ENCODE peak calls at places on chromosomes 4 and X, in ten cellular contexts. F is mesenchymal stem cell; H is mesendoderm; V is transverse colon; G is CD4-positive, alpha-beta T cell; K is OCI-LY7; U is SJCRH30; N is stomach; Q is A549; E is CD4-positive, alpha-beta memory T cell. R is an unnamed sample.

GRCh38 chrX:10011261-10011931 is 44.2 kb downstream of the CLDN34 start:
- DNase-seq in F (peak; percentile 73), H (peak; percentile 57), V (no peak), G (no peak), K (no peak), U (no peak), N (no peak), Q (no peak), E (no peak), R (no peak)

GRCh38 chr4:16915956-16916355 is 17.5 kb upstream of the LDB2 start:
- DNase-seq in F (no peak), H (no peak), V (no peak), G (no peak), K (no peak), U (no peak), N (no peak), Q (no peak), E (no peak), R (no peak)

GRCh38 chr4:82284858-82285805 is 88.7 kb downstream of the HNRNPD start:
- DNase-seq in F (peak; percentile 99), H (peak; percentile 100), V (peak; percentile 99), G (peak; percentile 98), K (peak; percentile 99), U (peak; percentile 100), N (peak; percentile 99), Q (peak; percentile 98), E (peak; percentile 99), R (peak; percentile 96)

GRCh38 chr4:3682236-3683076 is 83.7 kb upstream of the ADRA2C start:
- DNase-seq in F (no peak), H (no peak), V (no peak), G (no peak), K (no peak), U (no peak), N (no peak), Q (no peak), E (no peak), R (no peak)

GRCh38 chr4:6198768-6199343 is 1.5 kb downstream of the JAKMIP1 start:
- DNase-seq in F (peak; percentile 2), H (peak; percentile 96), V (no peak), G (no peak), K (no peak), U (no peak), N (no peak), Q (peak; percentile 9), E (peak; percentile 21), R (no peak)

GRCh38 chr4:81605278-81605677 is 133.6 kb upstream of the RASGEF1B start:
- DNase-seq in F (no peak), H (peak; percentile 70), V (no peak), G (no peak), K (peak; percentile 57), U (no peak), N (no peak), Q (no peak), E (no peak), R (no peak)

GRCh38 chr4:135434936-135435335 is 1233.3 kb upstream of the PABPC4L start:
- DNase-seq in F (peak; percentile 59), H (no peak), V (no peak), G (no peak), K (no peak), U (no peak), N (no peak), Q (no peak), E (no peak), R (peak; percentile 1)

GRCh38 chr4:53622739-53623151 is 31.5 kb upstream of the LNX1 start:
- DNase-seq in F (peak; percentile 87), H (no peak), V (no peak), G (no peak), K (no peak), U (no peak), N (no peak), Q (no peak), E (no peak), R (peak; percentile 49)

GRCh38 chr4:107718351-107718965 is 1.6 kb downstream of the PAPSS1 start:
- DNase-seq in F (peak; percentile 19), H (no peak), V (no peak), G (no peak), K (peak; percentile 65), U (no peak), N (no peak), Q (no peak), E (no peak), R (no peak)

GRCh38 chr4:137627938-137628460 is 95.7 kb upstream of the PCDH18 start:
- DNase-seq in F (no peak), H (no peak), V (no peak), G (no peak), K (no peak), U (no peak), N (no peak), Q (no peak), E (no peak), R (no peak)

GRCh38 chr4:84573738-84574720 is 8.9 kb upstream of the CDS1 start:
- DNase-seq in F (no peak), H (peak; percentile 42), V (no peak), G (no peak), K (no peak), U (no peak), N (no peak), Q (peak; percentile 36), E (no peak), R (no peak)

GRCh38 chr4:83708500-83709175 is 172.7 kb downstream of the GPAT3 start:
- DNase-seq in F (no peak), H (no peak), V (no peak), G (no peak), K (no peak), U (no peak), N (no peak), Q (no peak), E (no peak), R (no peak)

GRCh38 chrX:107776649-107777535 is 641 bp upstream of the NCBP2L start:
- DNase-seq in F (peak; percentile 91), H (peak; percentile 94), V (peak; percentile 80), G (peak; percentile 77), K (peak; percentile 83), U (peak; percentile 82), N (peak; percentile 84), Q (peak; percentile 88), E (peak; percentile 83), R (peak; percentile 65)

GRCh38 chrX:116379854-116380253 is 56.6 kb upstream of the SLC6A14 start:
- DNase-seq in F (no peak), H (no peak), V (no peak), G (no peak), K (no peak), U (no peak), N (no peak), Q (no peak), E (no peak), R (peak; percentile 52)

GRCh38 chr4:5921074-5921473 is 28.2 kb upstream of the CRMP1 start:
- DNase-seq in F (no peak), H (no peak), V (no peak), G (no peak), K (no peak), U (peak; percentile 50), N (no peak), Q (no peak), E (no peak), R (no peak)

GRCh38 chrX:119606508-119607389 is 525 bp upstream of the NKRF start:
- DNase-seq in F (no peak), H (no peak), V (no peak), G (no peak), K (no peak), U (no peak), N (no peak), Q (no peak), E (no peak), R (no peak)

GRCh38 chr4:185108669-185109068 is 34.4 kb upstream of the SLC25A4 start:
- DNase-seq in F (no peak), H (no peak), V (no peak), G (no peak), K (no peak), U (no peak), N (peak; percentile 50), Q (no peak), E (no peak), R (no peak)

GRCh38 chr4:11542952-11543351 is 114.3 kb upstream of the HS3ST1 start:
- DNase-seq in F (no peak), H (no peak), V (no peak), G (no peak), K (no peak), U (no peak), N (no peak), Q (no peak), E (no peak), R (peak; percentile 17)

DNA sequence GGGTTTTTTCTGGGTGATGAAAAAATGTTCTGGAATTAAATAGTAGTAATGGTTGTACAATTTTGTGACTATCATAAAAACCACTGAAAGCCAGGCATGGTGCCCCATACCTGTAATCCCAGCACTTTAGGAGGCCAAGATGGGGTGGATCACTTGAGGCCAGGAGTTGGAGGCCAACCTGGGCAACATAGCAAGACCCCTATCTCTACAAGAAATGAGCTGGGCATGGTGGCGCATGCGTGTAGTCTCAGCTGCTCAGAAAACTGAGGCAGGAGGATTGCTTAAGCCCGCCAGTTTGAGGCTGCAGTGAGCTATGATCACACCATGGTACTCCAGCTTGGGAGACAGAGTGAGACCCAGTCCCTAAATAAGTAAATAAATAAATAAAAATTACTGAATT is 58.3 kb upstream of the TMEM131L start:
- DNase-seq in F (no peak), H (no peak), V (no peak), G (no peak), K (no peak), U (no peak), N (no peak), Q (no peak), E (no peak), R (no peak)
- H3K27ac ChIP-seq in F (no peak overlapping the region), H (no peak overlapping the region), V (no peak overlapping the region), G (no peak overlapping the region), K (no peak overlapping the region), U (no peak overlapping the region), N (no peak overlapping the region), Q (no peak overlapping the region), E (no peak overlapping the region), R (no peak overlapping the region)

GRCh38 chr4:182877326-182877883 is 39.8 kb downstream of the DCTD start:
- DNase-seq in F (no peak), H (no peak), V (no peak), G (no peak), K (no peak), U (no peak), N (no peak), Q (no peak), E (no peak), R (no peak)
- H3K27ac ChIP-seq in F (no peak overlapping the region), H (no peak overlapping the region), V (no peak overlapping the region), G (no peak overlapping the region), K (no peak overlapping the region), U (no peak overlapping the region), N (no peak overlapping the region), Q (no peak overlapping the region), E (no peak overlapping the region), R (no peak overlapping the region)

DNA sequence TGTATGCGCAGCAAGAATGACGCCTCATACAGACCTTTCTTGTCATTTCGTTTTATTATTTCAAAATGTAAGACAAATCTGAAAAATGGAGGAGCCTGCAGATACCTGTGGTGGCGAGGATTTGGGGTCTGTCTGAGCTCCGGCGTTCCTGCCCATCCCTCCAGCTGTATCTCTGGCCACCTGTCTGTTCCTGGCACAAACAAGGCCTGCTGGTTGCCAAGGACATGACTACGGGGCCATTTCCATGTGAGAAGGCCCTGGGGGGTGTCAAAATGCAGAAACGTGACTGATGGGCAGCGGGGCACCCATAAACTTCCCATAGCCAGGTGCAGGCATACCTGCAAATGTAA is 591 bp upstream of the TSPAN7 start:
- DNase-seq in F (no peak), H (no peak), V (no peak), G (no peak), K (no peak), U (no peak), N (no peak), Q (no peak), E (no peak), R (no peak)
- H3K27ac ChIP-seq in F (no peak overlapping the region), H (no peak overlapping the region), V (peak overlapping the region; percentile 70), G (no peak overlapping the region), K (no peak overlapping the region), U (no peak overlapping the region), N (peak overlapping the region; percentile 25), Q (peak overlapping the region; percentile 81), E (peak overlapping the region; percentile 0), R (no peak overlapping the region)

GRCh38 chrX:130086414-130087207 is 23.7 kb downstream of the ELF4 start:
- DNase-seq in F (no peak), H (no peak), V (peak; percentile 56), G (peak; percentile 69), K (peak; percentile 79), U (peak; percentile 67), N (no peak), Q (no peak), E (peak; percentile 76), R (no peak)
- H3K27ac ChIP-seq in F (no peak overlapping the region), H (no peak overlapping the region), V (peak overlapping the region; percentile 49), G (peak overlapping the region; percentile 76), K (peak overlapping the region; percentile 93), U (no peak overlapping the region), N (peak overlapping the region; percentile 37), Q (no peak overlapping the region), E (peak overlapping the region; percentile 70), R (peak overlapping the region; percentile 18)